ENCODE peak calls at places on chromosomes 6 and 20, in four cellular contexts. I is K562, P is HCT116, N is HepG2. Q is an unnamed sample. For H3K4me1, the result is how much of the 10 kb centered on the place peaks cover.

GRCh38 chr6:4581468-4582420 is 194.5 kb upstream of the CDYL start:
- DNase-seq in I (no peak), P (no peak), N (no peak), Q (no peak)

GRCh38 chr6:152948150-152948768 is 34.6 kb downstream of the FBXO5 start:
- DNase-seq in I (peak), P (peak), N (peak), Q (peak)

GRCh38 chr6:27948237-27948636 is 8.8 kb upstream of the OR2B6 start:
- DNase-seq in I (no peak), P (no peak), N (no peak), Q (no peak)

GRCh38 chr20:48332555-48332954 is 495.2 kb downstream of the PREX1 start:
- DNase-seq in I (no peak), P (no peak), N (no peak), Q (no peak)

GRCh38 chr6:31559606-31559957 is 12.2 kb downstream of the NFKBIL1 start:
- DNase-seq in I (no peak), P (no peak), N (no peak), Q (no peak)

GRCh38 chr6:168598251-168599117 is 157.5 kb downstream of the SMOC2 start:
- DNase-seq in I (no peak), P (no peak), N (no peak), Q (no peak)

GRCh38 chr6:56579155-56579851 is 63.4 kb downstream of the DST start:
- DNase-seq in I (no peak), P (no peak), N (no peak), Q (no peak)

GRCh38 chr6:7920425-7920824 is 9.8 kb upstream of the TXNDC5 start:
- DNase-seq in I (no peak), P (no peak), N (no peak), Q (no peak)

GRCh38 chr6:4133941-4134838 is 1.2 kb downstream of the ECI2 start:
- DNase-seq in I (peak), P (no peak), N (peak), Q (peak)

GRCh38 chr20:6636209-6637159 is 131.0 kb upstream of the BMP2 start:
- DNase-seq in I (no peak), P (no peak), N (peak), Q (peak)

GRCh38 chr20:23156170-23156841 is 70.2 kb upstream of the CD93 start:
- DNase-seq in I (peak), P (peak), N (peak), Q (no peak)

GRCh38 chr20:48716086-48716485 is 111.7 kb downstream of the PREX1 start:
- DNase-seq in I (no peak), P (no peak), N (no peak), Q (no peak)

GRCh38 chr6:10759884-10760329 is 12.3 kb downstream of the TMEM14B start:
- DNase-seq in I (no peak), P (peak), N (no peak), Q (no peak)

GRCh38 chr6:203663-204062 is 88.6 kb upstream of the DUSP22 start:
- DNase-seq in I (no peak), P (no peak), N (no peak), Q (no peak)

GRCh38 chr20:43385914-43386313 is 71.8 kb upstream of the SRSF6 start:
- DNase-seq in I (no peak), P (no peak), N (no peak), Q (no peak)

GRCh38 chr6:127420558-127420957 is 38.6 kb downstream of the KIAA0408 start:
- DNase-seq in I (peak), P (peak), N (peak), Q (peak)

GRCh38 chr20:34403063-34403827 is 40.2 kb downstream of the ITCH start:
- DNase-seq in I (no peak), P (no peak), N (peak), Q (no peak)

GRCh38 chr20:34402461-34402860 is 39.4 kb downstream of the ITCH start:
- DNase-seq in I (no peak), P (no peak), N (no peak), Q (no peak)

GRCh38 chr20:34403908-34404307 is 40.8 kb downstream of the ITCH start:
- DNase-seq in I (no peak), P (no peak), N (no peak), Q (no peak)

GRCh38 chr20:34401741-34402455 is 38.8 kb downstream of the ITCH start:
- DNase-seq in I (no peak), P (no peak), N (peak), Q (no peak)

DNA sequence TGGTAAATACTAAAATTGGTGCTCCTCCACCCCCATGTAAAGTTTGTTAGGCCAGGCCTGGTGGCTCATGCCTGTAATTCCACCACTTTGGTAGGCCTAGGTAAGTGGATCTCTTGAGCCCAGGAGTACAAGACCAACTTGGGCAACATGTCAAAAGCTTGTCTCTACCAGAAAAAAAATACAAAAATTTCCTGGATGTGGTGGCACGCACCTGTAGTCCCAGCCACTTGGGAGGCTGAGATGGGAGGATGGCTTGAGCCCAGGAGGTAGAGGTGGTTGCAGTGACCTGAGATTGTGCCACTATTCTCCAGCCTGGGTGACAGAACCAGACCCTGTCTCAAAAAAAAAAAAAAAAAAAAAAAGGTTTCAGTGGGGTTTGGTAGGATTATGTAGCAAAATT is 41.7 kb downstream of the ITCH start:
- DNase-seq in I (no peak), P (no peak), N (no peak), Q (no peak)
- H3K4me2 ChIP-seq in I (no peak), P (no peak), N (no peak), Q (no peak)

GRCh38 chr6:2072450-2072849 is 173.0 kb downstream of the GMDS start:
- DNase-seq in I (no peak), P (no peak), N (no peak), Q (no peak)
- H3K4me1 ChIP-seq in I (under half), P (under half), N (under half), Q (under half)

DNA sequence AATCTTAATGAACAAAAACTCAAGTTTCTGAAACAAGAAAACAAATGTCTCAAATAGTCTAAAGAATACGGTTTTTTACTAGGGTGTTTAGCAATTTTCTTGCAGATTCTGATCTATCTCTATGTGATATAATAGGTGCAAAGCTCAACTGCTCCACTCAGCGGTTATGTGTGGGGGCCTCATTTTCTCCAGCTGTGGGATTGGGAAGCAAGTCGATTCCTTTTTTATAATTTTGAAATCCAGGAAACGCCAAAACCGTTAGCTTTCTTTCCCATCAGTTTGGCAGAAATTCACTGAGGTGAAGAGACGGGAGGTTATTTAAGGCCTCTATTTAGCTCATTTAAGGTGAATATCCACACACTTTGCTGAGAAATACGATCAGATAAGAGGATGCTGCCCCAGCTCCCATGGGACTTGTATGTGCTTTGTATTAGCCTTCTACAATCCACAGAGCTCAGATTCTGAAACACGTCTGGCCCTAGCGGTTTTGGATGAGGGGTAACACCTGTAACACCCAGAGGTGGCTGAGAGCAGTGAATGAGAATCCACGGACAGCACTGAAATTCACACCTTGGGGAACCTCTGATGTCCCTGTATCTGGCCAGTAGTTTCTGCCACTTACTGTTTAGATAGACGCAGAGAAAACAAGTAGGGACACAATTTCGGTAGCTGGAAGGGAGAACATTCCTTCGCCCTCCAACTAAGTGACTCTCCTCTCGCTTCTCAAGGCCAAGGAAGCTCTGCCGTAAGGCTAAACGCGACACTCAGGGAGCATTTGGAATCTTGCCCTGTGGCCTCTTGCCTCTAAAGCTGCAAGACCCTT is 6.6 kb upstream of the BCAS4 start:
- DNase-seq in I (peak), P (peak), N (peak), Q (peak)
- TF ChIP-seq ELF1 in I (no peak), P (no peak), N (no peak), Q (no peak)

GRCh38 chr6:104159045-104159618 is 700.6 kb downstream of the HACE1 start:
- DNase-seq in I (no peak), P (no peak), N (no peak), Q (no peak)
- H3K4me2 ChIP-seq in I (no peak), P (no peak), N (no peak), Q (no peak)

Q was measured in SK-N-SH.